ENCODE peak calls at places on chromosomes 11 and 22, in eight cellular contexts. K, A, E, P, Y, U, L and M are unnamed samples.

GRCh38 chr22:45082795-45083194 is 73.0 kb upstream of the PHF21B start:
- DNase-seq in Y (no peak), A (no peak), L (no peak), P (no peak), E (no peak), K (no peak), U (no peak), M (no peak)

GRCh38 chr22:44496844-44497217 is 1.2 kb downstream of the RTL6 start:
- DNase-seq in K (no peak), L (no peak), A (no peak), U (no peak), E (no peak), Y (no peak), P (no peak), M (no peak)

GRCh38 chr11:95296165-95296564 is 65.2 kb upstream of the SESN3 start:
- DNase-seq in K (no peak), U (no peak), Y (no peak), L (no peak), P (no peak), E (no peak), A (no peak), M (no peak)

GRCh38 chr11:70627219-70627618 is 228.9 kb downstream of the CTTN start:
- DNase-seq in A (no peak), P (no peak), E (no peak), Y (no peak), L (no peak), U (no peak), K (no peak), M (no peak)

GRCh38 chr11:126090452-126090851 is 27.8 kb upstream of the CDON start:
- DNase-seq in A (no peak), U (no peak), Y (no peak), P (peak; percentile 92), L (no peak), K (no peak), E (no peak), M (no peak)

GRCh38 chr22:45882881-45883810 is 93.8 kb downstream of the WNT7B start:
- DNase-seq in U (no peak), E (no peak), Y (no peak), K (no peak), P (no peak), A (no peak), L (no peak), M (no peak)

GRCh38 chr11:14446701-14447169 is 52.9 kb downstream of the COPB1 start:
- DNase-seq in U (no peak), A (no peak), E (no peak), K (no peak), L (no peak), P (no peak), Y (no peak), M (no peak)

GRCh38 chr11:95142431-95142830 is 52.8 kb downstream of the ENDOD1 start:
- DNase-seq in U (no peak), P (no peak), E (no peak), K (no peak), L (no peak), Y (no peak), A (no peak), M (no peak)

GRCh38 chr22:48315415-48316244 is 1512.0 kb downstream of the BRD1 start:
- DNase-seq in E (no peak), L (no peak), P (no peak), A (no peak), Y (no peak), U (no peak), K (no peak), M (no peak)

GRCh38 chr11:18408558-18409242 is 3.4 kb upstream of the LDHC start:
- DNase-seq in U (no peak), E (no peak), K (no peak), P (no peak), Y (no peak), A (no peak), L (no peak), M (no peak)

GRCh38 chr11:85845052-85845631 is 10.0 kb upstream of the CCDC83 start:
- DNase-seq in E (no peak), U (no peak), P (no peak), K (no peak), L (no peak), A (no peak), Y (no peak), M (no peak)

GRCh38 chr22:41948142-41948541 is 1.2 kb upstream of the CENPM start:
- DNase-seq in E (no peak), P (no peak), U (no peak), L (no peak), Y (no peak), K (no peak), A (no peak), M (no peak)

GRCh38 chr11:96311120-96311568 is 31.9 kb downstream of the MAML2 start:
- DNase-seq in Y (no peak), P (peak; percentile 4), E (no peak), U (no peak), A (no peak), L (no peak), K (no peak), M (no peak)

GRCh38 chr22:24134090-24134846 is 47.0 kb upstream of the SUSD2 start:
- DNase-seq in A (peak; percentile 44), E (peak; percentile 53), U (peak; percentile 68), P (no peak), K (no peak), Y (no peak), L (peak; percentile 88), M (no peak)

GRCh38 chr11:11416917-11417316 is 63.9 kb upstream of the CSNK2A3 start:
- DNase-seq in A (no peak), P (no peak), K (no peak), E (no peak), L (no peak), U (no peak), Y (no peak), M (no peak)